ENCODE peak calls at places on chromosomes 1 and 21, in nine cellular contexts. One of them, this sample, is unnamed.

GRCh38 chr1:183735069-183735860 is 69.7 kb upstream of the RGL1 start:
- DNase-seq in AG04450: no peak
- DNase-seq in kidney: no peak
- DNase-seq in naive thymus-derived CD4-positive, alpha-beta T cell: no peak
- DNase-seq in esophagus squamous epithelium: no peak
- DNase-seq in HCT116: no peak
- DNase-seq in PC-9: peak
- DNase-seq in fibroblast of pulmonary artery: peak
- DNase-seq in gastrocnemius medialis: no peak
- DNase-seq in this sample: no peak

GRCh38 chr1:221740941-221741363 is 937 bp downstream of the DUSP10 start:
- DNase-seq in PC-9: no peak
- DNase-seq in fibroblast of pulmonary artery: peak
- DNase-seq in AG04450: no peak
- DNase-seq in HCT116: no peak
- DNase-seq in kidney: no peak
- DNase-seq in gastrocnemius medialis: no peak
- DNase-seq in naive thymus-derived CD4-positive, alpha-beta T cell: peak
- DNase-seq in esophagus squamous epithelium: no peak
- DNase-seq in this sample: no peak

GRCh38 chr1:177424746-177425145 is 254.0 kb downstream of the BRINP2 start:
- DNase-seq in esophagus squamous epithelium: no peak
- DNase-seq in PC-9: no peak
- DNase-seq in AG04450: no peak
- DNase-seq in naive thymus-derived CD4-positive, alpha-beta T cell: no peak
- DNase-seq in HCT116: no peak
- DNase-seq in gastrocnemius medialis: no peak
- DNase-seq in fibroblast of pulmonary artery: no peak
- DNase-seq in kidney: no peak
- DNase-seq in this sample: no peak

GRCh38 chr1:225652726-225653462 is at the start of gene ENAH:
- DNase-seq in naive thymus-derived CD4-positive, alpha-beta T cell: no peak
- DNase-seq in AG04450: no peak
- DNase-seq in HCT116: no peak
- DNase-seq in fibroblast of pulmonary artery: peak
- DNase-seq in gastrocnemius medialis: peak
- DNase-seq in PC-9: peak
- DNase-seq in kidney: peak
- DNase-seq in esophagus squamous epithelium: no peak
- DNase-seq in this sample: peak

GRCh38 chr1:1244192-1244811 is 2.2 kb downstream of the C1QTNF12 start:
- DNase-seq in kidney: no peak
- DNase-seq in PC-9: no peak
- DNase-seq in HCT116: no peak
- DNase-seq in esophagus squamous epithelium: no peak
- DNase-seq in fibroblast of pulmonary artery: no peak
- DNase-seq in naive thymus-derived CD4-positive, alpha-beta T cell: no peak
- DNase-seq in gastrocnemius medialis: no peak
- DNase-seq in AG04450: no peak
- DNase-seq in this sample: no peak

GRCh38 chr1:4825841-4826450 is 171.5 kb downstream of the AJAP1 start:
- DNase-seq in gastrocnemius medialis: no peak
- DNase-seq in naive thymus-derived CD4-positive, alpha-beta T cell: no peak
- DNase-seq in kidney: no peak
- DNase-seq in HCT116: no peak
- DNase-seq in PC-9: no peak
- DNase-seq in esophagus squamous epithelium: no peak
- DNase-seq in fibroblast of pulmonary artery: no peak
- DNase-seq in AG04450: no peak
- DNase-seq in this sample: peak

GRCh38 chr1:61332196-61332753 is 249.9 kb downstream of the NFIA start:
- DNase-seq in PC-9: no peak
- DNase-seq in gastrocnemius medialis: no peak
- DNase-seq in AG04450: no peak
- DNase-seq in esophagus squamous epithelium: no peak
- DNase-seq in naive thymus-derived CD4-positive, alpha-beta T cell: no peak
- DNase-seq in kidney: no peak
- DNase-seq in fibroblast of pulmonary artery: no peak
- DNase-seq in HCT116: no peak
- DNase-seq in this sample: no peak

GRCh38 chr21:39705849-39706248 is 39.1 kb upstream of the IGSF5 start:
- DNase-seq in AG04450: no peak
- DNase-seq in PC-9: no peak
- DNase-seq in kidney: no peak
- DNase-seq in gastrocnemius medialis: no peak
- DNase-seq in HCT116: no peak
- DNase-seq in fibroblast of pulmonary artery: no peak
- DNase-seq in naive thymus-derived CD4-positive, alpha-beta T cell: no peak
- DNase-seq in esophagus squamous epithelium: no peak
- DNase-seq in this sample: no peak

GRCh38 chr1:2632561-2633361 is at the start of gene MMEL1:
- DNase-seq in naive thymus-derived CD4-positive, alpha-beta T cell: no peak
- DNase-seq in fibroblast of pulmonary artery: no peak
- DNase-seq in esophagus squamous epithelium: no peak
- DNase-seq in gastrocnemius medialis: no peak
- DNase-seq in HCT116: no peak
- DNase-seq in kidney: no peak
- DNase-seq in AG04450: no peak
- DNase-seq in PC-9: no peak
- DNase-seq in this sample: no peak

GRCh38 chr1:59033761-59034160 is 249.9 kb upstream of the JUN start:
- DNase-seq in HCT116: no peak
- DNase-seq in fibroblast of pulmonary artery: no peak
- DNase-seq in PC-9: no peak
- DNase-seq in kidney: no peak
- DNase-seq in AG04450: no peak
- DNase-seq in gastrocnemius medialis: no peak
- DNase-seq in naive thymus-derived CD4-positive, alpha-beta T cell: no peak
- DNase-seq in esophagus squamous epithelium: no peak
- DNase-seq in this sample: no peak

GRCh38 chr1:247417786-247418185 is 1.8 kb downstream of the NLRP3 start:
- DNase-seq in HCT116: no peak
- DNase-seq in gastrocnemius medialis: no peak
- DNase-seq in fibroblast of pulmonary artery: no peak
- DNase-seq in esophagus squamous epithelium: no peak
- DNase-seq in PC-9: no peak
- DNase-seq in kidney: no peak
- DNase-seq in AG04450: no peak
- DNase-seq in naive thymus-derived CD4-positive, alpha-beta T cell: no peak
- DNase-seq in this sample: no peak

GRCh38 chr1:36567601-36568341 is 85.1 kb upstream of the CSF3R start:
- DNase-seq in PC-9: no peak
- DNase-seq in kidney: no peak
- DNase-seq in HCT116: no peak
- DNase-seq in AG04450: no peak
- DNase-seq in naive thymus-derived CD4-positive, alpha-beta T cell: no peak
- DNase-seq in gastrocnemius medialis: no peak
- DNase-seq in esophagus squamous epithelium: no peak
- DNase-seq in fibroblast of pulmonary artery: no peak
- DNase-seq in this sample: no peak

GRCh38 chr1:226711976-226712778 is 26.9 kb downstream of the ITPKB start:
- DNase-seq in gastrocnemius medialis: no peak
- DNase-seq in kidney: no peak
- DNase-seq in AG04450: no peak
- DNase-seq in fibroblast of pulmonary artery: no peak
- DNase-seq in esophagus squamous epithelium: no peak
- DNase-seq in naive thymus-derived CD4-positive, alpha-beta T cell: peak
- DNase-seq in PC-9: no peak
- DNase-seq in HCT116: no peak
- DNase-seq in this sample: peak

GRCh38 chr1:29546496-29546895 is 310.2 kb downstream of the PTPRU start:
- DNase-seq in PC-9: no peak
- DNase-seq in gastrocnemius medialis: no peak
- DNase-seq in kidney: no peak
- DNase-seq in naive thymus-derived CD4-positive, alpha-beta T cell: no peak
- DNase-seq in HCT116: no peak
- DNase-seq in esophagus squamous epithelium: no peak
- DNase-seq in fibroblast of pulmonary artery: no peak
- DNase-seq in AG04450: no peak
- DNase-seq in this sample: no peak

GRCh38 chr1:54218883-54219687 is 19.1 kb downstream of the MRPL37 start:
- DNase-seq in naive thymus-derived CD4-positive, alpha-beta T cell: no peak
- DNase-seq in AG04450: no peak
- DNase-seq in fibroblast of pulmonary artery: peak
- DNase-seq in gastrocnemius medialis: no peak
- DNase-seq in PC-9: no peak
- DNase-seq in HCT116: no peak
- DNase-seq in kidney: no peak
- DNase-seq in esophagus squamous epithelium: no peak
- DNase-seq in this sample: no peak

GRCh38 chr1:217135987-217136894 is 413.0 kb upstream of the ESRRG start:
- DNase-seq in kidney: peak
- DNase-seq in fibroblast of pulmonary artery: no peak
- DNase-seq in gastrocnemius medialis: no peak
- DNase-seq in PC-9: no peak
- DNase-seq in esophagus squamous epithelium: no peak
- DNase-seq in naive thymus-derived CD4-positive, alpha-beta T cell: no peak
- DNase-seq in AG04450: no peak
- DNase-seq in HCT116: no peak
- DNase-seq in this sample: no peak
- H3K4me3 ChIP-seq in kidney: peak
- H3K4me3 ChIP-seq in fibroblast of pulmonary artery: no peak
- H3K4me3 ChIP-seq in gastrocnemius medialis: peak
- H3K4me3 ChIP-seq in PC-9: no peak
- H3K4me3 ChIP-seq in esophagus squamous epithelium: peak
- H3K4me3 ChIP-seq in naive thymus-derived CD4-positive, alpha-beta T cell: no peak
- H3K4me3 ChIP-seq in AG04450: no peak
- H3K4me3 ChIP-seq in HCT116: no peak
- H3K4me3 ChIP-seq in this sample: no peak

GRCh38 chr1:93615201-93616150 is 66.2 kb downstream of the BCAR3 start:
- DNase-seq in gastrocnemius medialis: no peak
- DNase-seq in kidney: no peak
- DNase-seq in PC-9: peak
- DNase-seq in AG04450: no peak
- DNase-seq in fibroblast of pulmonary artery: peak
- DNase-seq in HCT116: no peak
- DNase-seq in esophagus squamous epithelium: no peak
- DNase-seq in naive thymus-derived CD4-positive, alpha-beta T cell: no peak
- DNase-seq in this sample: no peak

GRCh38 chr1:93611656-93612055 is 70.0 kb downstream of the BCAR3 start:
- DNase-seq in naive thymus-derived CD4-positive, alpha-beta T cell: no peak
- DNase-seq in kidney: no peak
- DNase-seq in PC-9: no peak
- DNase-seq in esophagus squamous epithelium: no peak
- DNase-seq in fibroblast of pulmonary artery: no peak
- DNase-seq in AG04450: no peak
- DNase-seq in HCT116: no peak
- DNase-seq in gastrocnemius medialis: no peak
- DNase-seq in this sample: no peak

GRCh38 chr1:93614550-93615200 is 67.0 kb downstream of the BCAR3 start:
- DNase-seq in fibroblast of pulmonary artery: no peak
- DNase-seq in gastrocnemius medialis: no peak
- DNase-seq in AG04450: no peak
- DNase-seq in PC-9: peak
- DNase-seq in kidney: no peak
- DNase-seq in esophagus squamous epithelium: no peak
- DNase-seq in HCT116: no peak
- DNase-seq in naive thymus-derived CD4-positive, alpha-beta T cell: no peak
- DNase-seq in this sample: no peak

GRCh38 chr1:93612510-93612909 is 69.1 kb downstream of the BCAR3 start:
- DNase-seq in gastrocnemius medialis: no peak
- DNase-seq in kidney: no peak
- DNase-seq in PC-9: no peak
- DNase-seq in esophagus squamous epithelium: no peak
- DNase-seq in AG04450: no peak
- DNase-seq in fibroblast of pulmonary artery: no peak
- DNase-seq in naive thymus-derived CD4-positive, alpha-beta T cell: no peak
- DNase-seq in HCT116: no peak
- DNase-seq in this sample: no peak

GRCh38 chr1:93613895-93614294 is 67.7 kb downstream of the BCAR3 start:
- DNase-seq in AG04450: no peak
- DNase-seq in fibroblast of pulmonary artery: peak
- DNase-seq in HCT116: no peak
- DNase-seq in esophagus squamous epithelium: no peak
- DNase-seq in gastrocnemius medialis: peak
- DNase-seq in PC-9: no peak
- DNase-seq in kidney: no peak
- DNase-seq in naive thymus-derived CD4-positive, alpha-beta T cell: no peak
- DNase-seq in this sample: no peak
- H3K4me3 ChIP-seq in AG04450: peak
- H3K4me3 ChIP-seq in fibroblast of pulmonary artery: peak
- H3K4me3 ChIP-seq in HCT116: no peak
- H3K4me3 ChIP-seq in esophagus squamous epithelium: peak
- H3K4me3 ChIP-seq in gastrocnemius medialis: peak
- H3K4me3 ChIP-seq in PC-9: no peak
- H3K4me3 ChIP-seq in kidney: peak
- H3K4me3 ChIP-seq in naive thymus-derived CD4-positive, alpha-beta T cell: no peak
- H3K4me3 ChIP-seq in this sample: no peak

GRCh38 chr1:204513117-204513716 is 3.0 kb upstream of the MDM4 start:
- DNase-seq in AG04450: no peak
- DNase-seq in fibroblast of pulmonary artery: no peak
- DNase-seq in kidney: no peak
- DNase-seq in PC-9: no peak
- DNase-seq in gastrocnemius medialis: no peak
- DNase-seq in naive thymus-derived CD4-positive, alpha-beta T cell: peak
- DNase-seq in esophagus squamous epithelium: no peak
- DNase-seq in HCT116: no peak
- DNase-seq in this sample: no peak
- H3K4me3 ChIP-seq in AG04450: no peak
- H3K4me3 ChIP-seq in fibroblast of pulmonary artery: no peak
- H3K4me3 ChIP-seq in kidney: no peak
- H3K4me3 ChIP-seq in PC-9: no peak
- H3K4me3 ChIP-seq in gastrocnemius medialis: no peak
- H3K4me3 ChIP-seq in naive thymus-derived CD4-positive, alpha-beta T cell: peak
- H3K4me3 ChIP-seq in esophagus squamous epithelium: no peak
- H3K4me3 ChIP-seq in HCT116: no peak
- H3K4me3 ChIP-seq in this sample: no peak

GRCh38 chr1:168179411-168180147 is 817 bp downstream of the TIPRL start:
- DNase-seq in HCT116: no peak
- DNase-seq in esophagus squamous epithelium: no peak
- DNase-seq in AG04450: no peak
- DNase-seq in gastrocnemius medialis: no peak
- DNase-seq in kidney: no peak
- DNase-seq in PC-9: no peak
- DNase-seq in fibroblast of pulmonary artery: peak
- DNase-seq in naive thymus-derived CD4-positive, alpha-beta T cell: no peak
- DNase-seq in this sample: peak

GRCh38 chr1:168178227-168178637 is 530 bp upstream of the TIPRL start:
- DNase-seq in fibroblast of pulmonary artery: no peak
- DNase-seq in PC-9: no peak
- DNase-seq in HCT116: no peak
- DNase-seq in esophagus squamous epithelium: no peak
- DNase-seq in kidney: no peak
- DNase-seq in gastrocnemius medialis: no peak
- DNase-seq in AG04450: no peak
- DNase-seq in naive thymus-derived CD4-positive, alpha-beta T cell: no peak
- DNase-seq in this sample: no peak

GRCh38 chr1:168178638-168179410 is at the start of gene TIPRL:
- DNase-seq in HCT116: peak
- DNase-seq in esophagus squamous epithelium: peak
- DNase-seq in naive thymus-derived CD4-positive, alpha-beta T cell: peak
- DNase-seq in kidney: peak
- DNase-seq in fibroblast of pulmonary artery: peak
- DNase-seq in gastrocnemius medialis: peak
- DNase-seq in PC-9: peak
- DNase-seq in AG04450: peak
- DNase-seq in this sample: peak

DNA sequence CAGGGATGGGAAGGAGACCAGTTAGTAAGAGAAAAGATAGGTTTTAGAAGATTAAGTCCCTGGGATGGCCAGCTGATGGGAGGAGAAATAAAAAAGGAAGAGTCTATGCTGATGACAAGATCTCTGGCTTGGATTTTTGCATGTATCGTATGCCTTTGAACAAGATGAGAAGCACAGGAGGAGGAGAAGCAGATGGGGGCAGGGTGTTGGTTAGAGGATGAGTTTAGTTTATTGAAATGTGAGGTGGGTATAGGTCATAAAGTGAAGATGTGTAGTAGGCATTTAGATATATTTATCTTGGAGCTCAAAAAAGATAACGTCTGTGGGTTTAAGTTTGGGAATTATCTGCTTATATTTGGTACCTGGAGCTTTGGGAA is 1.4 kb downstream of the TIPRL start:
- DNase-seq in esophagus squamous epithelium: no peak
- DNase-seq in kidney: no peak
- DNase-seq in naive thymus-derived CD4-positive, alpha-beta T cell: no peak
- DNase-seq in PC-9: no peak
- DNase-seq in HCT116: no peak
- DNase-seq in gastrocnemius medialis: no peak
- DNase-seq in fibroblast of pulmonary artery: no peak
- DNase-seq in AG04450: no peak
- DNase-seq in this sample: no peak
- H3K4me3 ChIP-seq in esophagus squamous epithelium: peak
- H3K4me3 ChIP-seq in kidney: peak
- H3K4me3 ChIP-seq in naive thymus-derived CD4-positive, alpha-beta T cell: peak
- H3K4me3 ChIP-seq in PC-9: peak
- H3K4me3 ChIP-seq in HCT116: peak
- H3K4me3 ChIP-seq in gastrocnemius medialis: peak
- H3K4me3 ChIP-seq in fibroblast of pulmonary artery: peak
- H3K4me3 ChIP-seq in AG04450: peak
- H3K4me3 ChIP-seq in this sample: peak